ENCODE peak calls at places on chromosomes 5 and 9, in nine cellular contexts. One of them, this sample, is unnamed. For H3K4me1, the result is how much of the 10 kb centered on the place peaks cover.

GRCh38 chr9:72894342-72894741 is 58.5 kb downstream of the ALDH1A1 start:
- DNase-seq in fibroblast of lung: peak
- DNase-seq in CD8-positive, alpha-beta T cell: no peak
- DNase-seq in pancreas: no peak
- DNase-seq in neuronal stem cell: peak
- DNase-seq in GM23248: peak
- DNase-seq in body of pancreas: no peak
- DNase-seq in aorta: no peak
- DNase-seq in right cardiac atrium: no peak
- DNase-seq in this sample: no peak

GRCh38 chr5:17670353-17670752 is 36.1 kb downstream of the TAF11L14 start:
- DNase-seq in right cardiac atrium: peak
- DNase-seq in body of pancreas: no peak
- DNase-seq in GM23248: no peak
- DNase-seq in pancreas: no peak
- DNase-seq in aorta: no peak
- DNase-seq in fibroblast of lung: no peak
- DNase-seq in neuronal stem cell: no peak
- DNase-seq in CD8-positive, alpha-beta T cell: no peak
- DNase-seq in this sample: no peak

GRCh38 chr5:158589939-158590338 is 509.8 kb downstream of the EBF1 start:
- DNase-seq in CD8-positive, alpha-beta T cell: no peak
- DNase-seq in pancreas: no peak
- DNase-seq in right cardiac atrium: no peak
- DNase-seq in aorta: no peak
- DNase-seq in neuronal stem cell: no peak
- DNase-seq in fibroblast of lung: peak
- DNase-seq in body of pancreas: no peak
- DNase-seq in GM23248: no peak
- DNase-seq in this sample: no peak

GRCh38 chr5:10485142-10485795 is 43.6 kb downstream of the ROPN1L start:
- DNase-seq in body of pancreas: no peak
- DNase-seq in fibroblast of lung: peak
- DNase-seq in aorta: no peak
- DNase-seq in GM23248: no peak
- DNase-seq in CD8-positive, alpha-beta T cell: no peak
- DNase-seq in pancreas: no peak
- DNase-seq in neuronal stem cell: no peak
- DNase-seq in right cardiac atrium: peak
- DNase-seq in this sample: no peak

GRCh38 chr5:26470439-26470838 is 567.9 kb downstream of the CDH9 start:
- DNase-seq in aorta: no peak
- DNase-seq in GM23248: no peak
- DNase-seq in body of pancreas: no peak
- DNase-seq in pancreas: no peak
- DNase-seq in CD8-positive, alpha-beta T cell: no peak
- DNase-seq in right cardiac atrium: no peak
- DNase-seq in neuronal stem cell: no peak
- DNase-seq in fibroblast of lung: no peak
- DNase-seq in this sample: no peak

GRCh38 chr5:134647750-134648424 is 698 bp upstream of the SEC24A start:
- DNase-seq in right cardiac atrium: no peak
- DNase-seq in neuronal stem cell: no peak
- DNase-seq in pancreas: no peak
- DNase-seq in body of pancreas: peak
- DNase-seq in aorta: peak
- DNase-seq in GM23248: peak
- DNase-seq in CD8-positive, alpha-beta T cell: peak
- DNase-seq in fibroblast of lung: peak
- DNase-seq in this sample: peak

GRCh38 chr9:77595426-77596051 is 52.6 kb downstream of the GNA14 start:
- DNase-seq in body of pancreas: no peak
- DNase-seq in aorta: no peak
- DNase-seq in right cardiac atrium: no peak
- DNase-seq in neuronal stem cell: no peak
- DNase-seq in GM23248: no peak
- DNase-seq in CD8-positive, alpha-beta T cell: no peak
- DNase-seq in fibroblast of lung: no peak
- DNase-seq in pancreas: no peak
- DNase-seq in this sample: no peak

GRCh38 chr5:177330991-177331837 is 19.5 kb upstream of the MXD3 start:
- DNase-seq in body of pancreas: no peak
- DNase-seq in CD8-positive, alpha-beta T cell: no peak
- DNase-seq in GM23248: no peak
- DNase-seq in right cardiac atrium: no peak
- DNase-seq in aorta: peak
- DNase-seq in neuronal stem cell: no peak
- DNase-seq in fibroblast of lung: no peak
- DNase-seq in pancreas: no peak
- DNase-seq in this sample: no peak

GRCh38 chr5:105392710-105393149 is 1830.1 kb upstream of the NUDT12 start:
- DNase-seq in right cardiac atrium: no peak
- DNase-seq in body of pancreas: no peak
- DNase-seq in fibroblast of lung: no peak
- DNase-seq in pancreas: no peak
- DNase-seq in CD8-positive, alpha-beta T cell: no peak
- DNase-seq in GM23248: no peak
- DNase-seq in neuronal stem cell: no peak
- DNase-seq in aorta: no peak
- DNase-seq in this sample: no peak

GRCh38 chr5:159800131-159800830 is 116.0 kb upstream of the ADRA1B start:
- DNase-seq in aorta: no peak
- DNase-seq in GM23248: no peak
- DNase-seq in pancreas: no peak
- DNase-seq in neuronal stem cell: no peak
- DNase-seq in right cardiac atrium: no peak
- DNase-seq in CD8-positive, alpha-beta T cell: no peak
- DNase-seq in fibroblast of lung: peak
- DNase-seq in body of pancreas: no peak
- DNase-seq in this sample: no peak

GRCh38 chr9:95261890-95262289 is 55.6 kb downstream of the FANCC start:
- DNase-seq in body of pancreas: no peak
- DNase-seq in fibroblast of lung: peak
- DNase-seq in CD8-positive, alpha-beta T cell: no peak
- DNase-seq in GM23248: peak
- DNase-seq in right cardiac atrium: no peak
- DNase-seq in neuronal stem cell: no peak
- DNase-seq in aorta: no peak
- DNase-seq in pancreas: no peak
- DNase-seq in this sample: no peak

GRCh38 chr9:130860458-130861316 is 25.6 kb downstream of the ABL1 start:
- DNase-seq in GM23248: peak
- DNase-seq in fibroblast of lung: peak
- DNase-seq in body of pancreas: peak
- DNase-seq in right cardiac atrium: peak
- DNase-seq in neuronal stem cell: no peak
- DNase-seq in pancreas: peak
- DNase-seq in aorta: peak
- DNase-seq in CD8-positive, alpha-beta T cell: no peak
- DNase-seq in this sample: no peak

GRCh38 chr9:77455312-77455927 is 192.7 kb downstream of the GNA14 start:
- DNase-seq in aorta: no peak
- DNase-seq in CD8-positive, alpha-beta T cell: peak
- DNase-seq in GM23248: peak
- DNase-seq in right cardiac atrium: peak
- DNase-seq in neuronal stem cell: no peak
- DNase-seq in body of pancreas: no peak
- DNase-seq in fibroblast of lung: no peak
- DNase-seq in pancreas: no peak
- DNase-seq in this sample: no peak

GRCh38 chr9:96417610-96418073 is 528 bp downstream of the ZNF367 start:
- DNase-seq in aorta: peak
- DNase-seq in pancreas: no peak
- DNase-seq in right cardiac atrium: no peak
- DNase-seq in CD8-positive, alpha-beta T cell: peak
- DNase-seq in fibroblast of lung: no peak
- DNase-seq in body of pancreas: no peak
- DNase-seq in GM23248: peak
- DNase-seq in neuronal stem cell: peak
- DNase-seq in this sample: no peak

GRCh38 chr9:3513265-3513818 is 12.5 kb downstream of the RFX3 start:
- DNase-seq in GM23248: no peak
- DNase-seq in fibroblast of lung: no peak
- DNase-seq in pancreas: no peak
- DNase-seq in body of pancreas: no peak
- DNase-seq in neuronal stem cell: no peak
- DNase-seq in right cardiac atrium: no peak
- DNase-seq in aorta: no peak
- DNase-seq in CD8-positive, alpha-beta T cell: no peak
- DNase-seq in this sample: no peak

GRCh38 chr9:37337301-37337905 is 85.1 kb upstream of the GRHPR start:
- DNase-seq in right cardiac atrium: no peak
- DNase-seq in GM23248: no peak
- DNase-seq in fibroblast of lung: no peak
- DNase-seq in aorta: no peak
- DNase-seq in neuronal stem cell: no peak
- DNase-seq in CD8-positive, alpha-beta T cell: no peak
- DNase-seq in pancreas: no peak
- DNase-seq in body of pancreas: no peak
- DNase-seq in this sample: no peak
- H3K4me1 ChIP-seq in right cardiac atrium: under half
- H3K4me1 ChIP-seq in GM23248: under half
- H3K4me1 ChIP-seq in fibroblast of lung: under half
- H3K4me1 ChIP-seq in aorta: under half
- H3K4me1 ChIP-seq in neuronal stem cell: under half
- H3K4me1 ChIP-seq in CD8-positive, alpha-beta T cell: under half
- H3K4me1 ChIP-seq in pancreas: under half
- H3K4me1 ChIP-seq in body of pancreas: under half
- H3K4me1 ChIP-seq in this sample: under half

GRCh38 chr5:56818409-56819026 is 3.2 kb downstream of the MAP3K1 start:
- DNase-seq in GM23248: peak
- DNase-seq in fibroblast of lung: peak
- DNase-seq in neuronal stem cell: no peak
- DNase-seq in pancreas: no peak
- DNase-seq in aorta: no peak
- DNase-seq in CD8-positive, alpha-beta T cell: no peak
- DNase-seq in body of pancreas: no peak
- DNase-seq in right cardiac atrium: no peak
- DNase-seq in this sample: no peak
- H3K4me1 ChIP-seq in GM23248: under half
- H3K4me1 ChIP-seq in fibroblast of lung: under half
- H3K4me1 ChIP-seq in neuronal stem cell: under half
- H3K4me1 ChIP-seq in pancreas: half or more
- H3K4me1 ChIP-seq in aorta: under half
- H3K4me1 ChIP-seq in CD8-positive, alpha-beta T cell: under half
- H3K4me1 ChIP-seq in body of pancreas: under half
- H3K4me1 ChIP-seq in right cardiac atrium: under half
- H3K4me1 ChIP-seq in this sample: half or more

GRCh38 chr9:133717113-133718031 is 20.8 kb downstream of the SARDH start:
- DNase-seq in fibroblast of lung: no peak
- DNase-seq in GM23248: no peak
- DNase-seq in CD8-positive, alpha-beta T cell: no peak
- DNase-seq in aorta: peak
- DNase-seq in right cardiac atrium: peak
- DNase-seq in pancreas: peak
- DNase-seq in neuronal stem cell: no peak
- DNase-seq in body of pancreas: no peak
- DNase-seq in this sample: no peak

GRCh38 chr9:133715295-133715865 is 22.8 kb downstream of the SARDH start:
- DNase-seq in right cardiac atrium: peak
- DNase-seq in neuronal stem cell: no peak
- DNase-seq in fibroblast of lung: peak
- DNase-seq in pancreas: peak
- DNase-seq in body of pancreas: no peak
- DNase-seq in GM23248: no peak
- DNase-seq in CD8-positive, alpha-beta T cell: no peak
- DNase-seq in aorta: peak
- DNase-seq in this sample: no peak

GRCh38 chr9:133715866-133716563 is 22.1 kb downstream of the SARDH start:
- DNase-seq in body of pancreas: no peak
- DNase-seq in GM23248: no peak
- DNase-seq in CD8-positive, alpha-beta T cell: peak
- DNase-seq in neuronal stem cell: no peak
- DNase-seq in right cardiac atrium: peak
- DNase-seq in aorta: peak
- DNase-seq in fibroblast of lung: peak
- DNase-seq in pancreas: peak
- DNase-seq in this sample: no peak

GRCh38 chr9:133714606-133715294 is 23.4 kb downstream of the SARDH start:
- DNase-seq in aorta: peak
- DNase-seq in GM23248: no peak
- DNase-seq in right cardiac atrium: peak
- DNase-seq in pancreas: peak
- DNase-seq in neuronal stem cell: no peak
- DNase-seq in body of pancreas: peak
- DNase-seq in CD8-positive, alpha-beta T cell: no peak
- DNase-seq in fibroblast of lung: peak
- DNase-seq in this sample: no peak

GRCh38 chr9:133716564-133717112 is 21.5 kb downstream of the SARDH start:
- DNase-seq in GM23248: no peak
- DNase-seq in fibroblast of lung: no peak
- DNase-seq in aorta: no peak
- DNase-seq in CD8-positive, alpha-beta T cell: no peak
- DNase-seq in right cardiac atrium: peak
- DNase-seq in pancreas: peak
- DNase-seq in body of pancreas: no peak
- DNase-seq in neuronal stem cell: no peak
- DNase-seq in this sample: no peak
- H3K4me1 ChIP-seq in GM23248: under half
- H3K4me1 ChIP-seq in fibroblast of lung: under half
- H3K4me1 ChIP-seq in aorta: under half
- H3K4me1 ChIP-seq in CD8-positive, alpha-beta T cell: under half
- H3K4me1 ChIP-seq in right cardiac atrium: under half
- H3K4me1 ChIP-seq in pancreas: under half
- H3K4me1 ChIP-seq in body of pancreas: under half
- H3K4me1 ChIP-seq in neuronal stem cell: under half
- H3K4me1 ChIP-seq in this sample: under half

GRCh38 chr9:115015018-115015635 is 84.7 kb upstream of the TNFSF8 start:
- DNase-seq in pancreas: no peak
- DNase-seq in fibroblast of lung: peak
- DNase-seq in neuronal stem cell: peak
- DNase-seq in CD8-positive, alpha-beta T cell: no peak
- DNase-seq in aorta: no peak
- DNase-seq in right cardiac atrium: peak
- DNase-seq in body of pancreas: peak
- DNase-seq in GM23248: peak
- DNase-seq in this sample: no peak

GRCh38 chr9:115014438-115014837 is 84.0 kb upstream of the TNFSF8 start:
- DNase-seq in aorta: no peak
- DNase-seq in GM23248: no peak
- DNase-seq in pancreas: no peak
- DNase-seq in fibroblast of lung: no peak
- DNase-seq in neuronal stem cell: no peak
- DNase-seq in right cardiac atrium: no peak
- DNase-seq in CD8-positive, alpha-beta T cell: no peak
- DNase-seq in body of pancreas: no peak
- DNase-seq in this sample: no peak

GRCh38 chr9:115013998-115014397 is 83.6 kb upstream of the TNFSF8 start:
- DNase-seq in neuronal stem cell: peak
- DNase-seq in pancreas: peak
- DNase-seq in body of pancreas: peak
- DNase-seq in CD8-positive, alpha-beta T cell: peak
- DNase-seq in aorta: peak
- DNase-seq in GM23248: peak
- DNase-seq in right cardiac atrium: peak
- DNase-seq in fibroblast of lung: peak
- DNase-seq in this sample: peak

GRCh38 chr9:115016369-115016768 is 86.0 kb upstream of the TNFSF8 start:
- DNase-seq in neuronal stem cell: no peak
- DNase-seq in CD8-positive, alpha-beta T cell: no peak
- DNase-seq in aorta: no peak
- DNase-seq in fibroblast of lung: no peak
- DNase-seq in right cardiac atrium: no peak
- DNase-seq in body of pancreas: no peak
- DNase-seq in GM23248: no peak
- DNase-seq in pancreas: no peak
- DNase-seq in this sample: no peak

GRCh38 chr9:115012476-115012875 is 82.1 kb upstream of the TNFSF8 start:
- DNase-seq in pancreas: no peak
- DNase-seq in GM23248: no peak
- DNase-seq in neuronal stem cell: no peak
- DNase-seq in aorta: no peak
- DNase-seq in body of pancreas: no peak
- DNase-seq in fibroblast of lung: no peak
- DNase-seq in CD8-positive, alpha-beta T cell: no peak
- DNase-seq in right cardiac atrium: no peak
- DNase-seq in this sample: no peak
- H3K4me1 ChIP-seq in pancreas: under half
- H3K4me1 ChIP-seq in GM23248: under half
- H3K4me1 ChIP-seq in neuronal stem cell: under half
- H3K4me1 ChIP-seq in aorta: under half
- H3K4me1 ChIP-seq in body of pancreas: under half
- H3K4me1 ChIP-seq in fibroblast of lung: under half
- H3K4me1 ChIP-seq in CD8-positive, alpha-beta T cell: under half
- H3K4me1 ChIP-seq in right cardiac atrium: under half
- H3K4me1 ChIP-seq in this sample: under half

This sample was measured in CD8-positive, alpha-beta memory T cell.